ENCODE peak calls at places on chromosomes 2 and 18, in six cellular contexts. G is neuronal stem cell; Z is CD8-positive, alpha-beta T cell; I is OCI-LY7; R is coronary artery; E is naive thymus-derived CD4-positive, alpha-beta T cell. L is an unnamed sample.

GRCh38 chr2:40218679-40219078 is 233.2 kb downstream of the SLC8A1 start:
- DNase-seq in G (no peak), Z (no peak), I (no peak), R (no peak), E (no peak), L (peak; percentile 47)

GRCh38 chr2:159891917-159892691 is 94.1 kb upstream of the CD302 start:
- DNase-seq in G (no peak), Z (no peak), I (no peak), R (no peak), E (no peak), L (no peak)

GRCh38 chr2:196516541-196516940 is 123.0 kb upstream of the CCDC150 start:
- DNase-seq in G (no peak), Z (no peak), I (no peak), R (no peak), E (no peak), L (no peak)

GRCh38 chr2:240478346-240479110 is 43.1 kb downstream of the GPC1 start:
- DNase-seq in G (no peak), Z (no peak), I (no peak), R (peak; percentile 46), E (no peak), L (peak; percentile 1)

GRCh38 chr2:71798266-71799012 is 345.1 kb downstream of the DYSF start:
- DNase-seq in G (peak; percentile 56), Z (no peak), I (peak; percentile 15), R (peak; percentile 70), E (no peak), L (no peak)

GRCh38 chr18:76451475-76452331 is 43.3 kb downstream of the ZNF516 start:
- DNase-seq in G (peak; percentile 21), Z (no peak), I (no peak), R (peak; percentile 62), E (no peak), L (no peak)

GRCh38 chr2:129347486-129348217 is 631.8 kb upstream of the RAB6C start:
- DNase-seq in G (no peak), Z (no peak), I (no peak), R (no peak), E (no peak), L (no peak)

GRCh38 chr18:9802774-9803697 is 82.7 kb upstream of the TXNDC2 start:
- DNase-seq in G (no peak), Z (no peak), I (no peak), R (no peak), E (no peak), L (no peak)

GRCh38 chr2:203786912-203787311 is 80.5 kb downstream of the CD28 start:
- DNase-seq in G (no peak), Z (no peak), I (peak; percentile 44), R (no peak), E (no peak), L (peak; percentile 36)

GRCh38 chr18:21053127-21053526 is 58.5 kb downstream of the ROCK1 start:
- DNase-seq in G (no peak), Z (no peak), I (no peak), R (no peak), E (no peak), L (no peak)

GRCh38 chr18:79534356-79534755 is 138.6 kb downstream of the NFATC1 start:
- DNase-seq in G (no peak), Z (no peak), I (no peak), R (no peak), E (no peak), L (no peak)

GRCh38 chr18:55918449-55918848 is 330.5 kb upstream of the TCF4 start:
- DNase-seq in G (no peak), Z (no peak), I (no peak), R (no peak), E (no peak), L (no peak)

GRCh38 chr18:31261792-31262582 is 56.0 kb upstream of the DSG1 start:
- DNase-seq in G (no peak), Z (no peak), I (no peak), R (no peak), E (no peak), L (no peak)

GRCh38 chr2:119960821-119961220 is 52.1 kb upstream of the EPB41L5 start:
- DNase-seq in G (no peak), Z (no peak), I (no peak), R (no peak), E (no peak), L (no peak)

GRCh38 chr2:45941758-45942738 is 290.6 kb downstream of the PRKCE start:
- DNase-seq in G (no peak), Z (no peak), I (no peak), R (peak; percentile 5), E (no peak), L (no peak)

GRCh38 chr2:216006164-216006663 is 7.1 kb downstream of the MREG start:
- DNase-seq in G (no peak), Z (peak; percentile 29), I (no peak), R (no peak), E (no peak), L (no peak)

GRCh38 chr2:224595518-224595917 is 10.4 kb upstream of the CUL3 start:
- DNase-seq in G (no peak), Z (no peak), I (no peak), R (no peak), E (no peak), L (no peak)

GRCh38 chr2:86260978-86261377 is 61.7 kb downstream of the MRPL35 start:
- DNase-seq in G (no peak), Z (no peak), I (no peak), R (no peak), E (no peak), L (no peak)

GRCh38 chr2:28896906-28897305 is 2.4 kb downstream of the WDR43 start:
- DNase-seq in G (no peak), Z (no peak), I (no peak), R (no peak), E (no peak), L (no peak)

GRCh38 chr2:226247289-226248275 is 552.0 kb downstream of the IRS1 start:
- DNase-seq in G (no peak), Z (no peak), I (no peak), R (no peak), E (no peak), L (no peak)

GRCh38 chr18:55189972-55190371 is 230.7 kb upstream of the CCDC68 start:
- DNase-seq in G (peak; percentile 23), Z (no peak), I (no peak), R (no peak), E (no peak), L (no peak)

GRCh38 chr2:110716959-110717645 is 15.3 kb upstream of the ACOXL start:
- DNase-seq in G (no peak), Z (no peak), I (no peak), R (no peak), E (no peak), L (no peak)

GRCh38 chr2:96099861-96100798 is 16.2 kb downstream of the ADRA2B start:
- DNase-seq in G (no peak), Z (no peak), I (no peak), R (peak; percentile 66), E (no peak), L (peak; percentile 62)

GRCh38 chr18:53817976-53818950 is 406.2 kb downstream of the MBD2 start:
- DNase-seq in G (no peak), Z (no peak), I (no peak), R (no peak), E (no peak), L (no peak)

GRCh38 chr18:55228707-55229106 is 269.4 kb upstream of the CCDC68 start:
- DNase-seq in G (no peak), Z (no peak), I (no peak), R (no peak), E (no peak), L (no peak)

GRCh38 chr2:141015339-141016047 is 1115.3 kb downstream of the LRP1B start:
- DNase-seq in G (no peak), Z (no peak), I (no peak), R (no peak), E (no peak), L (no peak)

GRCh38 chr2:101127319-101128056 is 23.7 kb downstream of the TBC1D8 start:
- DNase-seq in G (no peak), Z (no peak), I (no peak), R (no peak), E (no peak), L (no peak)

DNA sequence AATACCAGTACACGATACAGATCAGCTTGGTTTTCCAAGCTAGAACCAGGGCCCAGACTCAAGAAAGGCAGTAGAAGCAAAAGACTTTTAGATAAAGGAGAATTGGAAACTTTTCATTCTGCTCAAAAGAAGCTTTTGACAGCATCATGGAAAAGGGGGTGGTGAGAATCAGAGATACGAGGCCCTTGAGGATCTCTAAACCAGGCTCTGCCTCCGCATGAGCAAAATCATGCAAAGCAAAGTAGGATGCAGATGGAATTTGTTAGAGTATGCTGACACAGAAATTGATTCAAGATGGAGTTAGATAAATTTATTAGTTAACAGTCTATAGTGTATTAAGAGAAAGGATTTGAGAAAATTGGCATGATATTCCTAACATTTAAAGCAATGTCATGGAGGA is 39.8 kb downstream of the FAM98A start:
- DNase-seq in G (no peak), Z (no peak), I (no peak), R (no peak), E (no peak), L (no peak)
- H3K27ac ChIP-seq in G (no peak overlapping the region), Z (no peak overlapping the region), I (no peak overlapping the region), R (no peak overlapping the region), E (no peak overlapping the region), L (no peak overlapping the region)

GRCh38 chr18:75160315-75160714 is 48.6 kb downstream of the PTGR3 start:
- DNase-seq in G (no peak), Z (no peak), I (no peak), R (peak; percentile 65), E (no peak), L (no peak)

GRCh38 chr18:75162978-75163377 is 46.0 kb downstream of the PTGR3 start:
- DNase-seq in G (no peak), Z (no peak), I (no peak), R (peak; percentile 52), E (no peak), L (no peak)

GRCh38 chr18:75162467-75162866 is 46.5 kb downstream of the PTGR3 start:
- DNase-seq in G (no peak), Z (no peak), I (no peak), R (no peak), E (no peak), L (no peak)

GRCh38 chr18:75163736-75164135 is 45.2 kb downstream of the PTGR3 start:
- DNase-seq in G (no peak), Z (no peak), I (no peak), R (peak; percentile 50), E (no peak), L (no peak)

GRCh38 chr18:75161629-75162028 is 47.3 kb downstream of the PTGR3 start:
- DNase-seq in G (no peak), Z (no peak), I (peak; percentile 12), R (peak; percentile 66), E (peak; percentile 48), L (peak; percentile 63)
- H3K27ac ChIP-seq in G (no peak overlapping the region), Z (peak overlapping the region; percentile 28), I (no peak overlapping the region), R (peak overlapping the region; percentile 11), E (peak overlapping the region; percentile 69), L (peak overlapping the region; percentile 56)

DNA sequence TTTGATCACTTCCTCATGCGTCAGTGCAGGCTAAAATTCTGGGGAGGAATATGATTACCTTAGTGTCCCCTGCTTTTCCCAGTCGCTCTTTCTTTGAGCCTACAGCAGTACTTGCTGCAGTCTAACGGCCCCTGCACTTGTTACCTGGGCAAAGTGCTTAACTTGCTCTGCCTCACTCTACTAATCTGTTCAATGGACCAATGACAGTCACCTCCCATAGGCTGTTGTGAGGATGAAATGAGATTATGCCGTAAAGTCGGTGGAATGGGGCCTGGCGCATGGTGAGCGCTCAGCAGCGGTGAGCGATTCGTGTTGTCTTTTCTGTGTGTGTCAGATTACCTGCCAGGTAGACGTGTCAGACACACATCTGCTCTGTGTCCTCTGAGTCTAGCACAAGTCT is 5.3 kb downstream of the TNS1 start:
- DNase-seq in G (no peak), Z (no peak), I (no peak), R (no peak), E (no peak), L (no peak)
- H3K27ac ChIP-seq in G (no peak overlapping the region), Z (no peak overlapping the region), I (no peak overlapping the region), R (peak overlapping the region; percentile 94), E (no peak overlapping the region), L (no peak overlapping the region)

GRCh38 chr18:49168281-49168680 is 217.5 kb upstream of the SMAD7 start:
- DNase-seq in G (no peak), Z (no peak), I (no peak), R (no peak), E (no peak), L (no peak)
- H3K27ac ChIP-seq in G (no peak overlapping the region), Z (no peak overlapping the region), I (peak overlapping the region; percentile 44), R (no peak overlapping the region), E (no peak overlapping the region), L (no peak overlapping the region)